ENCODE peak calls at places on chromosomes 6 and 20, in nine cellular contexts. E is thoracic aorta, W is SK-N-SH, J is cardiac muscle cell, R is Panc1, N is upper lobe of right lung, D is neural crest cell, P is foreskin keratinocyte, U is HepG2. K is an unnamed sample.

GRCh38 chr20:46835418-46835817 is 59.2 kb upstream of the EYA2 start:
- DNase-seq in E (no peak), W (no peak), J (no peak), R (no peak), N (no peak), D (no peak), P (no peak), U (peak; percentile 62), K (no peak)

GRCh38 chr20:19673575-19673974 is 84.5 kb upstream of the RIN2 start:
- DNase-seq in E (no peak), W (no peak), J (peak; percentile 2), R (no peak), N (no peak), D (no peak), P (peak; percentile 49), U (no peak), K (no peak)

GRCh38 chr6:166626177-166627038 is 643 bp downstream of the RPS6KA2 start:
- DNase-seq in E (no peak), W (peak; percentile 64), J (peak; percentile 58), R (no peak), N (peak; percentile 77), D (peak; percentile 21), P (peak; percentile 43), U (no peak), K (peak; percentile 40)

GRCh38 chr6:47009583-47009982 is 32.5 kb downstream of the ADGRF1 start:
- DNase-seq in E (no peak), W (no peak), J (peak; percentile 2), R (no peak), N (no peak), D (no peak), P (no peak), U (no peak), K (no peak)

GRCh38 chr6:7680393-7681075 is 45.4 kb upstream of the BMP6 start:
- DNase-seq in E (no peak), W (no peak), J (no peak), R (no peak), N (no peak), D (no peak), P (no peak), U (no peak), K (no peak)

GRCh38 chr6:145903356-145904102 is 60.6 kb downstream of the SHPRH start:
- DNase-seq in E (no peak), W (no peak), J (peak; percentile 31), R (no peak), N (no peak), D (no peak), P (no peak), U (peak; percentile 69), K (no peak)

GRCh38 chr20:36116813-36117441 is 37.6 kb upstream of the EPB41L1 start:
- DNase-seq in E (no peak), W (no peak), J (peak; percentile 77), R (no peak), N (no peak), D (no peak), P (peak; percentile 23), U (no peak), K (no peak)

GRCh38 chr6:39307462-39307861 is 6.8 kb downstream of the KCNK17 start:
- DNase-seq in E (no peak), W (no peak), J (no peak), R (no peak), N (no peak), D (no peak), P (no peak), U (no peak), K (no peak)

GRCh38 chr6:11328613-11329247 is 96.3 kb upstream of the NEDD9 start:
- DNase-seq in E (no peak), W (no peak), J (peak; percentile 27), R (no peak), N (no peak), D (no peak), P (no peak), U (no peak), K (no peak)

GRCh38 chr6:101249470-101249869 is 144.0 kb upstream of the GRIK2 start:
- DNase-seq in E (no peak), W (no peak), J (no peak), R (no peak), N (no peak), D (no peak), P (no peak), U (no peak), K (no peak)

GRCh38 chr6:50145125-50145524 is 95.4 kb upstream of the DEFB112 start:
- DNase-seq in E (no peak), W (peak; percentile 12), J (no peak), R (no peak), N (no peak), D (no peak), P (no peak), U (peak; percentile 11), K (no peak)

GRCh38 chr20:51366155-51366886 is 176.2 kb downstream of the NFATC2 start:
- DNase-seq in E (peak; percentile 88), W (no peak), J (peak; percentile 97), R (no peak), N (no peak), D (no peak), P (peak; percentile 99), U (no peak), K (no peak)

GRCh38 chr20:38703526-38703925 is 20.8 kb upstream of the SLC32A1 start:
- DNase-seq in E (no peak), W (no peak), J (no peak), R (no peak), N (no peak), D (no peak), P (no peak), U (no peak), K (no peak)

GRCh38 chr20:61117725-61118124 is 134.3 kb upstream of the CDH4 start:
- DNase-seq in E (no peak), W (no peak), J (no peak), R (no peak), N (no peak), D (no peak), P (no peak), U (no peak), K (no peak)

GRCh38 chr6:157688960-157689599 is 134.0 kb upstream of the SNX9 start:
- DNase-seq in E (no peak), W (no peak), J (peak; percentile 51), R (no peak), N (peak; percentile 62), D (no peak), P (no peak), U (no peak), K (no peak)
- TF ChIP-seq CTCF in E (no peak), W (no peak), J (peak; percentile 21), R (no peak), N (no peak), D (no peak), P (peak; percentile 25), U (peak; percentile 46), K (no peak)

GRCh38 chr6:112027942-112028674 is 25.8 kb upstream of the CCN6 start:
- DNase-seq in E (no peak), W (no peak), J (peak; percentile 62), R (no peak), N (no peak), D (no peak), P (peak; percentile 63), U (no peak), K (no peak)

GRCh38 chr6:112030206-112030932 is 23.5 kb upstream of the CCN6 start:
- DNase-seq in E (no peak), W (no peak), J (no peak), R (no peak), N (no peak), D (no peak), P (no peak), U (no peak), K (no peak)

GRCh38 chr6:112026933-112027332 is 27.0 kb upstream of the CCN6 start:
- DNase-seq in E (no peak), W (no peak), J (no peak), R (no peak), N (no peak), D (no peak), P (no peak), U (no peak), K (no peak)

GRCh38 chr6:112030965-112031660 is 22.8 kb upstream of the CCN6 start:
- DNase-seq in E (no peak), W (no peak), J (no peak), R (no peak), N (no peak), D (no peak), P (no peak), U (no peak), K (no peak)

DNA sequence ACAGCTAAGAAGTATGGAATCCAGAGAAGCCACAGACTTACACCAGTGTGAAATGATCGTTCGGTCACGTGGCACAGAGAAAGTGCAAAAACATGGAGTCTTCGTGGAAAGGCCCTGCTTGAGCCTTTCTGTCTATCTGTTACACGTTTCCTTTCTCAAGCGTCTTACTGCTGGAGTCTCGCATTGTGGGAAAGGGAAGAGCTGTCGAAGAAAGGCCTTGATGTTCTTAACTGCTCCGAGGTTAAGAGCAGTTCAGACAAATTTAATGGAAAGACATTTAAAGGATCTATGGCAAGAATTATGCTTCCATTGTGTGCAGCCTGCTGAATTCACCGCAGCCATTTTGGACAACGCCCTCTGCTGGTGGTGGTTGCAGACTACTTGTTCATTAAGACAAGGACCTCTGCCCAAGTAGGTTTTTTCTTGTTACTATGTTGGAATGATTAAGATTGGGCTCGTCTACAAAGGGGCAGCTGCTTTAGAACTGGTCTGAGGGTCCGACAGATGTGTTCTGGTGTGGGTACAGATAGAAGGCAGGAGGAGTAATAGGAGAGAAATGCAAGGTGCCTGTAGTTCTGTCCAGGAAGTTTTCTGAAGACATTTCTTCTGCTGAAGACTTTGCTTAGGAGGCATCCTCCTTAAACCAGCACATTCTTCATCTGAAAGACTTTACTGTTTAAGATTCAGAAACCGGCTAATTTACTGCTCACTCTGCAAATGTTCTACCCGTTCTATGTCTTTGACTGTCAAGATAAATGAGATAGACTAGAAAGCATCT is 24.7 kb upstream of the CCN6 start:
- DNase-seq in E (peak; percentile 13), W (peak; percentile 39), J (peak; percentile 76), R (peak; percentile 46), N (peak; percentile 77), D (peak; percentile 88), P (no peak), U (peak; percentile 68), K (peak; percentile 75)
- TF ChIP-seq CTCF in E (peak; percentile 46), W (peak; percentile 79), J (peak; percentile 76), R (peak; percentile 97), N (peak; percentile 69), D (peak; percentile 87), P (peak; percentile 77), U (peak; percentile 81), K (peak; percentile 55)

DNA sequence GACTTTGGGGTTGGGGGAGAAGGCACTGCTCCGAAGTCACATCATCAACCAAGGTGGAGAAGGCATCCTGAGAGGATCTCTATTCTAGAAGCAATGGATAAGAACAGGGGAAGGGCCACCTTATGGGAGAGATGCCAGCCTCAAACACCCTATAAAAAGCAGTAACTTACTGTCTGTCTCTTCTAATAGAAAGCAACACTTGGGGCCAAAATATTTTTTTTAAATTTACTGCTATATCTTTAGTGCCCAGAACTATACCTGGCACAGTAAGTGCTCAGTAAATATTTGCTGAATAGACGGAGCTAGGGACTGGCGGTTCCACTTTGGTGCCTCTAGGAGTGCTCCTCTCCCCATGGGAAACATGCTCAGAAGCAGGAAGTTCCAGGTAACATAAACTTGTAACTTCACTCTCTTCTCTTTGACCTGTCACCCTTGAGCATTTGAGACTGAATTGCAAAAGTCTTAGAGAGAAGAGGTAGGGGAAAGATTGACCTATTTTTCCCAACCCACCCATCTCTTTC is 807 bp upstream of the OTOR start:
- DNase-seq in E (no peak), W (no peak), J (no peak), R (no peak), N (no peak), D (no peak), P (no peak), U (no peak), K (no peak)
- TF ChIP-seq CTCF in E (no peak), W (no peak), J (no peak), R (peak; percentile 21), N (peak; percentile 10), D (peak; percentile 32), P (peak; percentile 25), U (no peak), K (no peak)

GRCh38 chr6:42929088-42929927 is at the start of gene CNPY3:
- DNase-seq in E (peak; percentile 83), W (peak; percentile 92), J (peak; percentile 98), R (peak; percentile 80), N (peak; percentile 97), D (peak; percentile 86), P (peak; percentile 99), U (peak; percentile 97), K (peak; percentile 91)
- TF ChIP-seq CTCF in E (no peak), W (no peak), J (peak; percentile 9), R (no peak), N (no peak), D (no peak), P (peak; percentile 28), U (peak; percentile 46), K (no peak)

K was measured in nephron progenitor cell.